ENCODE peak calls at places on chromosomes 7 and 10, in five cellular contexts. One of them, this sample, is unnamed.

GRCh38 chr7:91083855-91084644 is 180.2 kb upstream of the FZD1 start:
- DNase-seq in activated CD8-positive, alpha-beta memory T cell treated with anti-CD3 and anti-CD28 coated beads, Interleukin-2, amount 50 U/mL, for 4 hours: no peak
- DNase-seq in CD4-positive, CD25-positive, alpha-beta regulatory T cell: no peak
- DNase-seq in spleen: no peak
- DNase-seq in HTR-8/SVneo: no peak
- DNase-seq in this sample: no peak

GRCh38 chr7:93046641-93047040 is 71.1 kb downstream of the SAMD9 start:
- DNase-seq in activated CD8-positive, alpha-beta memory T cell treated with anti-CD3 and anti-CD28 coated beads, Interleukin-2, amount 50 U/mL, for 4 hours: no peak
- DNase-seq in CD4-positive, CD25-positive, alpha-beta regulatory T cell: no peak
- DNase-seq in spleen: no peak
- DNase-seq in HTR-8/SVneo: no peak
- DNase-seq in this sample: no peak

GRCh38 chr10:59287587-59287986 is 74.8 kb downstream of the FAM13C start:
- DNase-seq in activated CD8-positive, alpha-beta memory T cell treated with anti-CD3 and anti-CD28 coated beads, Interleukin-2, amount 50 U/mL, for 4 hours: no peak
- DNase-seq in CD4-positive, CD25-positive, alpha-beta regulatory T cell: no peak
- DNase-seq in spleen: no peak
- DNase-seq in HTR-8/SVneo: no peak
- DNase-seq in this sample: no peak

GRCh38 chr10:65423043-65423442 is 1502.8 kb upstream of the LRRTM3 start:
- DNase-seq in activated CD8-positive, alpha-beta memory T cell treated with anti-CD3 and anti-CD28 coated beads, Interleukin-2, amount 50 U/mL, for 4 hours: no peak
- DNase-seq in CD4-positive, CD25-positive, alpha-beta regulatory T cell: no peak
- DNase-seq in spleen: no peak
- DNase-seq in HTR-8/SVneo: no peak
- DNase-seq in this sample: no peak

GRCh38 chr10:102241444-102242117 is at the start of gene PITX3:
- DNase-seq in activated CD8-positive, alpha-beta memory T cell treated with anti-CD3 and anti-CD28 coated beads, Interleukin-2, amount 50 U/mL, for 4 hours: peak
- DNase-seq in CD4-positive, CD25-positive, alpha-beta regulatory T cell: peak
- DNase-seq in spleen: peak
- DNase-seq in HTR-8/SVneo: peak
- DNase-seq in this sample: peak

GRCh38 chr7:1638113-1638726 is 31.9 kb upstream of the ELFN1 start:
- DNase-seq in activated CD8-positive, alpha-beta memory T cell treated with anti-CD3 and anti-CD28 coated beads, Interleukin-2, amount 50 U/mL, for 4 hours: no peak
- DNase-seq in CD4-positive, CD25-positive, alpha-beta regulatory T cell: no peak
- DNase-seq in spleen: no peak
- DNase-seq in HTR-8/SVneo: no peak
- DNase-seq in this sample: no peak

GRCh38 chr7:83486957-83487356 is 162.0 kb downstream of the SEMA3E start:
- DNase-seq in activated CD8-positive, alpha-beta memory T cell treated with anti-CD3 and anti-CD28 coated beads, Interleukin-2, amount 50 U/mL, for 4 hours: no peak
- DNase-seq in CD4-positive, CD25-positive, alpha-beta regulatory T cell: no peak
- DNase-seq in spleen: no peak
- DNase-seq in HTR-8/SVneo: no peak
- DNase-seq in this sample: no peak

GRCh38 chr7:11969627-11970026 is 137.6 kb upstream of the THSD7A start:
- DNase-seq in activated CD8-positive, alpha-beta memory T cell treated with anti-CD3 and anti-CD28 coated beads, Interleukin-2, amount 50 U/mL, for 4 hours: no peak
- DNase-seq in CD4-positive, CD25-positive, alpha-beta regulatory T cell: no peak
- DNase-seq in spleen: no peak
- DNase-seq in HTR-8/SVneo: no peak
- DNase-seq in this sample: no peak

GRCh38 chr10:63593576-63593975 is 72.4 kb downstream of the REEP3 start:
- DNase-seq in activated CD8-positive, alpha-beta memory T cell treated with anti-CD3 and anti-CD28 coated beads, Interleukin-2, amount 50 U/mL, for 4 hours: no peak
- DNase-seq in CD4-positive, CD25-positive, alpha-beta regulatory T cell: no peak
- DNase-seq in spleen: no peak
- DNase-seq in HTR-8/SVneo: no peak
- DNase-seq in this sample: no peak

GRCh38 chr10:43200538-43201390 is 62.5 kb downstream of the CSGALNACT2 start:
- DNase-seq in activated CD8-positive, alpha-beta memory T cell treated with anti-CD3 and anti-CD28 coated beads, Interleukin-2, amount 50 U/mL, for 4 hours: no peak
- DNase-seq in CD4-positive, CD25-positive, alpha-beta regulatory T cell: no peak
- DNase-seq in spleen: peak
- DNase-seq in HTR-8/SVneo: no peak
- DNase-seq in this sample: peak

GRCh38 chr7:73740771-73741170 is 2.2 kb upstream of the ABHD11 start:
- DNase-seq in activated CD8-positive, alpha-beta memory T cell treated with anti-CD3 and anti-CD28 coated beads, Interleukin-2, amount 50 U/mL, for 4 hours: no peak
- DNase-seq in CD4-positive, CD25-positive, alpha-beta regulatory T cell: no peak
- DNase-seq in spleen: no peak
- DNase-seq in HTR-8/SVneo: no peak
- DNase-seq in this sample: no peak

This sample was measured in activated naive CD8-positive, alpha-beta T cell treated with anti-CD3 and anti-CD28 coated beads, Interleukin-2, amount 10 ng/mL, durations not matched to agents 7 days and 5 days.